ENCODE peak calls at places on chromosomes 2 and 18, in five cellular contexts. One of them, this sample, is unnamed.

GRCh38 chr2:75574106-75574505 is 13.4 kb upstream of the EVA1A start:
- DNase-seq in fibroblast of mammary gland: no peak
- DNase-seq in B cell: no peak
- DNase-seq in Peyer's patch: peak
- DNase-seq in body of pancreas: peak
- DNase-seq in this sample: no peak

GRCh38 chr2:55418072-55418471 is 1.6 kb downstream of the CCDC88A start:
- DNase-seq in fibroblast of mammary gland: peak
- DNase-seq in B cell: no peak
- DNase-seq in Peyer's patch: no peak
- DNase-seq in body of pancreas: no peak
- DNase-seq in this sample: no peak

GRCh38 chr18:37574113-37574512 is 8.5 kb upstream of the CELF4 start:
- DNase-seq in fibroblast of mammary gland: peak
- DNase-seq in B cell: no peak
- DNase-seq in Peyer's patch: no peak
- DNase-seq in body of pancreas: no peak
- DNase-seq in this sample: no peak

GRCh38 chr2:60621688-60622429 is 68.4 kb upstream of the BCL11A start:
- DNase-seq in fibroblast of mammary gland: no peak
- DNase-seq in B cell: no peak
- DNase-seq in Peyer's patch: no peak
- DNase-seq in body of pancreas: no peak
- DNase-seq in this sample: no peak

GRCh38 chr2:235390108-235390815 is 103.6 kb upstream of the AGAP1 start:
- DNase-seq in fibroblast of mammary gland: no peak
- DNase-seq in B cell: peak
- DNase-seq in Peyer's patch: peak
- DNase-seq in body of pancreas: no peak
- DNase-seq in this sample: no peak

GRCh38 chr18:24189664-24190346 is 50.9 kb downstream of the CABYR start:
- DNase-seq in fibroblast of mammary gland: no peak
- DNase-seq in B cell: no peak
- DNase-seq in Peyer's patch: no peak
- DNase-seq in body of pancreas: no peak
- DNase-seq in this sample: no peak

GRCh38 chr18:48866028-48866733 is 84.6 kb downstream of the SMAD7 start:
- DNase-seq in fibroblast of mammary gland: peak
- DNase-seq in B cell: no peak
- DNase-seq in Peyer's patch: no peak
- DNase-seq in body of pancreas: peak
- DNase-seq in this sample: no peak

GRCh38 chr2:23545391-23545790 is 160.4 kb downstream of the KLHL29 start:
- DNase-seq in fibroblast of mammary gland: peak
- DNase-seq in B cell: no peak
- DNase-seq in Peyer's patch: no peak
- DNase-seq in body of pancreas: no peak
- DNase-seq in this sample: no peak

GRCh38 chr18:31487251-31488015 is 10.5 kb upstream of the DSG2 start:
- DNase-seq in fibroblast of mammary gland: peak
- DNase-seq in B cell: no peak
- DNase-seq in Peyer's patch: no peak
- DNase-seq in body of pancreas: no peak
- DNase-seq in this sample: no peak

GRCh38 chr2:73489053-73489452 is 103.4 kb downstream of the ALMS1 start:
- DNase-seq in fibroblast of mammary gland: no peak
- DNase-seq in B cell: no peak
- DNase-seq in Peyer's patch: no peak
- DNase-seq in body of pancreas: no peak
- DNase-seq in this sample: peak

GRCh38 chr2:67996772-67997527 is 65.9 kb downstream of the C1D start:
- DNase-seq in fibroblast of mammary gland: no peak
- DNase-seq in B cell: no peak
- DNase-seq in Peyer's patch: no peak
- DNase-seq in body of pancreas: no peak
- DNase-seq in this sample: no peak

GRCh38 chr2:54763636-54764291 is 40.3 kb downstream of the EML6 start:
- DNase-seq in fibroblast of mammary gland: no peak
- DNase-seq in B cell: no peak
- DNase-seq in Peyer's patch: no peak
- DNase-seq in body of pancreas: no peak
- DNase-seq in this sample: peak

GRCh38 chr2:102268529-102269524 is 42.5 kb upstream of the IL1RL1 start:
- DNase-seq in fibroblast of mammary gland: peak
- DNase-seq in B cell: no peak
- DNase-seq in Peyer's patch: no peak
- DNase-seq in body of pancreas: no peak
- DNase-seq in this sample: no peak

GRCh38 chr18:32349728-32350395 is 120.8 kb downstream of the GAREM1 start:
- DNase-seq in fibroblast of mammary gland: peak
- DNase-seq in B cell: no peak
- DNase-seq in Peyer's patch: peak
- DNase-seq in body of pancreas: peak
- DNase-seq in this sample: no peak

GRCh38 chr18:37567994-37568359 is 2.4 kb upstream of the CELF4 start:
- DNase-seq in fibroblast of mammary gland: no peak
- DNase-seq in B cell: no peak
- DNase-seq in Peyer's patch: no peak
- DNase-seq in body of pancreas: no peak
- DNase-seq in this sample: no peak

GRCh38 chr2:156538083-156538504 is 101.9 kb downstream of the GPD2 start:
- DNase-seq in fibroblast of mammary gland: peak
- DNase-seq in B cell: peak
- DNase-seq in Peyer's patch: no peak
- DNase-seq in body of pancreas: no peak
- DNase-seq in this sample: no peak

GRCh38 chr18:8215741-8216140 is 393.5 kb upstream of the RAB12 start:
- DNase-seq in fibroblast of mammary gland: no peak
- DNase-seq in B cell: no peak
- DNase-seq in Peyer's patch: no peak
- DNase-seq in body of pancreas: no peak
- DNase-seq in this sample: no peak

GRCh38 chr18:9091066-9091476 is 11.4 kb upstream of the NDUFV2 start:
- DNase-seq in fibroblast of mammary gland: no peak
- DNase-seq in B cell: no peak
- DNase-seq in Peyer's patch: no peak
- DNase-seq in body of pancreas: no peak
- DNase-seq in this sample: no peak

GRCh38 chr2:196503398-196503797 is 136.1 kb upstream of the CCDC150 start:
- DNase-seq in fibroblast of mammary gland: no peak
- DNase-seq in B cell: no peak
- DNase-seq in Peyer's patch: no peak
- DNase-seq in body of pancreas: no peak
- DNase-seq in this sample: no peak

GRCh38 chr18:26803643-26804042 is 61.9 kb downstream of the AQP4 start:
- DNase-seq in fibroblast of mammary gland: no peak
- DNase-seq in B cell: no peak
- DNase-seq in Peyer's patch: no peak
- DNase-seq in body of pancreas: no peak
- DNase-seq in this sample: no peak

GRCh38 chr18:57438669-57439616 is 3.8 kb downstream of the ONECUT2 start:
- DNase-seq in fibroblast of mammary gland: no peak
- DNase-seq in B cell: peak
- DNase-seq in Peyer's patch: no peak
- DNase-seq in body of pancreas: no peak
- DNase-seq in this sample: peak

GRCh38 chr2:108124733-108125132 is 115.0 kb upstream of the SULT1C3 start:
- DNase-seq in fibroblast of mammary gland: peak
- DNase-seq in B cell: no peak
- DNase-seq in Peyer's patch: peak
- DNase-seq in body of pancreas: no peak
- DNase-seq in this sample: no peak

GRCh38 chr2:148988337-148988736 is 50.2 kb upstream of the LYPD6B start:
- DNase-seq in fibroblast of mammary gland: no peak
- DNase-seq in B cell: no peak
- DNase-seq in Peyer's patch: no peak
- DNase-seq in body of pancreas: no peak
- DNase-seq in this sample: no peak

GRCh38 chr18:48702346-48703032 is 163.7 kb downstream of the CTIF start:
- DNase-seq in fibroblast of mammary gland: no peak
- DNase-seq in B cell: no peak
- DNase-seq in Peyer's patch: no peak
- DNase-seq in body of pancreas: no peak
- DNase-seq in this sample: no peak

GRCh38 chr18:78935406-78935805 is 44.2 kb upstream of the SALL3 start:
- DNase-seq in fibroblast of mammary gland: no peak
- DNase-seq in B cell: no peak
- DNase-seq in Peyer's patch: no peak
- DNase-seq in body of pancreas: no peak
- DNase-seq in this sample: no peak

GRCh38 chr2:25833566-25833965 is 44.7 kb downstream of the ASXL2 start:
- DNase-seq in fibroblast of mammary gland: no peak
- DNase-seq in B cell: no peak
- DNase-seq in Peyer's patch: peak
- DNase-seq in body of pancreas: no peak
- DNase-seq in this sample: no peak

DNA sequence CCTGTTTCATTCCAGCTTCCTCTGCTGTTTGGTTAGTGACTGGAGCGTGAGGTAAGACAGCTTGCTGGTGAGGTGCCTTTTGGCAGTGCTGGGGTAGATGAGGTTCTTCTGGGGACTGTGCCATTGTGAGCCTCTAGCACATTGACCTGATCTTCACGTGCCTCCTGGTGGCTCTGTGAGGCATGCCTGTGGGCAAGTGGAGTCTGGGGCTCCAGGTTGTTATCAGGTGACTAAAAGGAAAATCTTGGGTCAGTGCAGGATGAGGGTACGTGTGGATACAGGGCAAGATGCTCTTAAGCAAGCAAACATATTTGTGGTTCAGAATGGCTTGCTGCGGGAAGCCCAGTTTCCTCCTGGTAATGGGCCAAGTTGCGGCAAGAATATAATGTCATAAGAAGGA is 75.4 kb downstream of the FHOD3 start:
- DNase-seq in fibroblast of mammary gland: peak
- DNase-seq in B cell: no peak
- DNase-seq in Peyer's patch: no peak
- DNase-seq in body of pancreas: no peak
- DNase-seq in this sample: no peak
- TF ChIP-seq CTCF in fibroblast of mammary gland: peak
- TF ChIP-seq CTCF in B cell: no peak
- TF ChIP-seq CTCF in Peyer's patch: no peak
- TF ChIP-seq CTCF in body of pancreas: no peak
- TF ChIP-seq CTCF in this sample: no peak

GRCh38 chr2:218983263-218983970 is 1.6 kb downstream of the FEV start:
- DNase-seq in fibroblast of mammary gland: no peak
- DNase-seq in B cell: no peak
- DNase-seq in Peyer's patch: no peak
- DNase-seq in body of pancreas: no peak
- DNase-seq in this sample: peak

GRCh38 chr2:218980800-218981389 is 4.1 kb downstream of the FEV start:
- DNase-seq in fibroblast of mammary gland: no peak
- DNase-seq in B cell: no peak
- DNase-seq in Peyer's patch: no peak
- DNase-seq in body of pancreas: no peak
- DNase-seq in this sample: peak

GRCh38 chr2:218982312-218983262 is 2.4 kb downstream of the FEV start:
- DNase-seq in fibroblast of mammary gland: no peak
- DNase-seq in B cell: no peak
- DNase-seq in Peyer's patch: no peak
- DNase-seq in body of pancreas: no peak
- DNase-seq in this sample: peak

GRCh38 chr2:218981390-218982311 is 3.3 kb downstream of the FEV start:
- DNase-seq in fibroblast of mammary gland: no peak
- DNase-seq in B cell: peak
- DNase-seq in Peyer's patch: peak
- DNase-seq in body of pancreas: no peak
- DNase-seq in this sample: peak

GRCh38 chr2:218979846-218980738 is 4.9 kb downstream of the FEV start:
- DNase-seq in fibroblast of mammary gland: peak
- DNase-seq in B cell: peak
- DNase-seq in Peyer's patch: peak
- DNase-seq in body of pancreas: peak
- DNase-seq in this sample: peak
- TF ChIP-seq CTCF in fibroblast of mammary gland: peak
- TF ChIP-seq CTCF in B cell: peak
- TF ChIP-seq CTCF in Peyer's patch: peak
- TF ChIP-seq CTCF in body of pancreas: peak
- TF ChIP-seq CTCF in this sample: peak

GRCh38 chr2:106863387-106863786 is 22.6 kb downstream of the ST6GAL2 start:
- DNase-seq in fibroblast of mammary gland: no peak
- DNase-seq in B cell: no peak
- DNase-seq in Peyer's patch: no peak
- DNase-seq in body of pancreas: no peak
- DNase-seq in this sample: no peak
- TF ChIP-seq CTCF in fibroblast of mammary gland: peak
- TF ChIP-seq CTCF in B cell: no peak
- TF ChIP-seq CTCF in Peyer's patch: no peak
- TF ChIP-seq CTCF in body of pancreas: no peak
- TF ChIP-seq CTCF in this sample: no peak

GRCh38 chr2:120460511-120460910 is 114.6 kb downstream of the INHBB start:
- DNase-seq in fibroblast of mammary gland: no peak
- DNase-seq in B cell: no peak
- DNase-seq in Peyer's patch: no peak
- DNase-seq in body of pancreas: no peak
- DNase-seq in this sample: no peak

GRCh38 chr2:120452945-120453634 is 107.2 kb downstream of the INHBB start:
- DNase-seq in fibroblast of mammary gland: no peak
- DNase-seq in B cell: no peak
- DNase-seq in Peyer's patch: no peak
- DNase-seq in body of pancreas: no peak
- DNase-seq in this sample: no peak

GRCh38 chr2:120453635-120453998 is 107.7 kb downstream of the INHBB start:
- DNase-seq in fibroblast of mammary gland: peak
- DNase-seq in B cell: no peak
- DNase-seq in Peyer's patch: no peak
- DNase-seq in body of pancreas: no peak
- DNase-seq in this sample: no peak

GRCh38 chr2:120454993-120455789 is 109.3 kb downstream of the INHBB start:
- DNase-seq in fibroblast of mammary gland: no peak
- DNase-seq in B cell: no peak
- DNase-seq in Peyer's patch: no peak
- DNase-seq in body of pancreas: no peak
- DNase-seq in this sample: no peak

DNA sequence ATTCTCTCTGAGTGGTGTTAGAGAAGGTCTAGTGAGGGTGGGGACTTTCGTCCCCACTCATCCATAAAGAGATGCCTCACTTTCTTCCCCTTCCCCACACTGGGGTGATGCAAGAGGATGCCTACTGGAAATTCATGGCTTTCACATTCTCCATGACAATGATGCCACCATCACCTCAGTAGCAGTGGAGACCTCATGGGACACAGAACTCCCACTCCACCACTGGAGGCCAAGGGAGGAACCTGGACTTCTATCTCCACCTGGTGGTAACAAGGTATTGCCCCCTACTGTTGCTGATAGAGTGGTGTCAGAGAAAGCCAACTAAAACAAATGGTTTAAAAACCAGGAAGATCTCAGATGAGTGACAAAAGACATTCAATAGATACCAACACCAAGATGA is 110.9 kb downstream of the INHBB start:
- DNase-seq in fibroblast of mammary gland: no peak
- DNase-seq in B cell: no peak
- DNase-seq in Peyer's patch: no peak
- DNase-seq in body of pancreas: no peak
- DNase-seq in this sample: no peak
- TF ChIP-seq CTCF in fibroblast of mammary gland: peak
- TF ChIP-seq CTCF in B cell: no peak
- TF ChIP-seq CTCF in Peyer's patch: no peak
- TF ChIP-seq CTCF in body of pancreas: no peak
- TF ChIP-seq CTCF in this sample: no peak